ENCODE peak calls at places on chromosomes 7 and 10, in six cellular contexts. J is cardiac muscle cell, N is thoracic aorta, A is cardiac septum, U is Caki2, X is hypothalamus. K is an unnamed sample.

GRCh38 chr10:9038146-9038714 is 983.7 kb downstream of the GATA3 start:
- DNase-seq in U (no peak), A (no peak), J (no peak), N (no peak), X (no peak), K (no peak)

GRCh38 chr10:83127942-83128575 is 1011.2 kb upstream of the GHITM start:
- DNase-seq in X (no peak), U (no peak), J (no peak), A (no peak), N (no peak), K (no peak)

GRCh38 chr7:8418627-8419245 is 14.7 kb upstream of the NXPH1 start:
- DNase-seq in J (peak), N (no peak), A (no peak), X (no peak), U (peak), K (no peak)

GRCh38 chr7:142873281-142873784 is 12.2 kb downstream of the TRPV6 start:
- DNase-seq in A (peak), U (no peak), X (no peak), N (no peak), J (no peak), K (no peak)

GRCh38 chr7:55343002-55343781 is 21.9 kb upstream of the LANCL2 start:
- DNase-seq in U (no peak), N (no peak), A (no peak), J (no peak), X (no peak), K (no peak)

GRCh38 chr7:127245582-127245981 is 7.2 kb downstream of the GRM8 start:
- DNase-seq in J (no peak), X (no peak), U (no peak), N (no peak), A (no peak), K (no peak)

GRCh38 chr7:41449694-41450093 is 253.2 kb downstream of the INHBA start:
- DNase-seq in X (no peak), U (no peak), J (no peak), N (no peak), A (no peak), K (no peak)

GRCh38 chr10:117754770-117755510 is 212.4 kb downstream of the EMX2 start:
- DNase-seq in X (no peak), U (no peak), J (no peak), N (no peak), A (no peak), K (no peak)

GRCh38 chr7:1274876-1275684 is 42.4 kb downstream of the UNCX start:
- DNase-seq in A (no peak), N (no peak), J (no peak), U (no peak), X (no peak), K (no peak)

GRCh38 chr7:46385662-46386309 is 464.7 kb upstream of the IGFBP3 start:
- DNase-seq in A (no peak), U (peak), N (no peak), J (no peak), X (no peak), K (no peak)

GRCh38 chr10:69004821-69005220 is 16.2 kb downstream of the KIFBP start:
- DNase-seq in U (peak), A (no peak), N (no peak), X (no peak), J (no peak), K (no peak)

GRCh38 chr7:156746891-156747290 is 106.3 kb downstream of the RNF32 start:
- DNase-seq in A (no peak), J (no peak), N (no peak), X (no peak), U (no peak), K (no peak)

GRCh38 chr10:109727436-109727835 is 195.9 kb downstream of the XPNPEP1 start:
- DNase-seq in X (no peak), J (no peak), N (no peak), A (no peak), U (no peak), K (no peak)

GRCh38 chr7:47819054-47819920 is 129.0 kb downstream of the PKD1L1 start:
- DNase-seq in N (no peak), J (peak), A (no peak), X (peak), U (peak), K (peak)

GRCh38 chr7:134532155-134533089 is 5.1 kb downstream of the AKR1B10 start:
- DNase-seq in J (no peak), N (no peak), U (peak), A (no peak), X (no peak), K (no peak)

GRCh38 chr10:97452352-97452751 is 6.4 kb downstream of the ZDHHC16 start:
- DNase-seq in X (no peak), U (no peak), A (no peak), N (no peak), J (no peak), K (no peak)

GRCh38 chr10:121739114-121739513 is 140.9 kb upstream of the FGFR2 start:
- DNase-seq in A (no peak), N (no peak), X (no peak), J (no peak), U (no peak), K (no peak)

GRCh38 chr7:69430502-69431145 is 167.7 kb upstream of the AUTS2 start:
- DNase-seq in A (no peak), J (no peak), X (no peak), N (no peak), U (peak), K (no peak)

GRCh38 chr7:66800591-66800990 is 60.1 kb downstream of the RABGEF1 start:
- DNase-seq in U (no peak), A (no peak), J (no peak), N (no peak), X (no peak), K (no peak)

GRCh38 chr7:45163692-45164052 is 6.1 kb downstream of the RAMP3 start:
- DNase-seq in N (no peak), X (no peak), J (no peak), A (peak), U (no peak), K (no peak)

GRCh38 chr7:122802211-122802833 is 83.9 kb downstream of the CADPS2 start:
- DNase-seq in A (no peak), X (no peak), J (no peak), N (no peak), U (no peak), K (peak)

GRCh38 chr7:6650521-6651011 is 13.4 kb downstream of the ZNF316 start:
- DNase-seq in U (no peak), J (no peak), N (no peak), A (peak), X (no peak), K (no peak)

GRCh38 chr7:128815289-128815938 is 14.8 kb upstream of the FLNC start:
- DNase-seq in N (no peak), A (no peak), X (no peak), U (no peak), J (no peak), K (no peak)

GRCh38 chr7:50362712-50363282 is 58.3 kb downstream of the IKZF1 start:
- DNase-seq in U (no peak), J (no peak), N (no peak), A (no peak), X (no peak), K (no peak)

GRCh38 chr10:110918269-110918632 is 729 bp downstream of the BBIP1 start:
- DNase-seq in U (no peak), J (peak), A (peak), N (peak), X (no peak), K (no peak)

GRCh38 chr7:157622408-157623221 is 285.8 kb downstream of the DNAJB6 start:
- DNase-seq in J (no peak), A (no peak), U (no peak), N (no peak), X (no peak), K (no peak)

GRCh38 chr7:52925332-52925731 is 110.1 kb upstream of the POM121L12 start:
- DNase-seq in U (no peak), X (no peak), J (no peak), A (no peak), N (no peak), K (no peak)

GRCh38 chr7:4733936-4734528 is 41.4 kb upstream of the AP5Z1 start:
- DNase-seq in U (no peak), N (no peak), J (no peak), X (no peak), A (no peak), K (no peak)

GRCh38 chr7:39882148-39882784 is 67.8 kb upstream of the CDK13 start:
- DNase-seq in A (no peak), U (no peak), N (no peak), J (no peak), X (no peak), K (no peak)

GRCh38 chr10:22992075-22992474 is 64.2 kb downstream of the ARMC3 start:
- DNase-seq in J (no peak), A (no peak), X (no peak), N (no peak), U (no peak), K (no peak)

K was measured in substantia nigra.